ENCODE peak calls at places on chromosomes 1 and 21, in four cellular contexts. L is A549, V is HEK293T, P is GM12878. J is an unnamed sample.

GRCh38 chr1:1545946-1546737 is 5.7 kb upstream of the TMEM240 start:
- DNase-seq in V (no peak), L (no peak), P (no peak), J (peak; percentile 34)

GRCh38 chr1:21779613-21780521 is 3.1 kb downstream of the USP48 start:
- DNase-seq in V (no peak), L (no peak), P (peak; percentile 98), J (no peak)

GRCh38 chr1:216140650-216141547 is 282.3 kb downstream of the USH2A start:
- DNase-seq in P (no peak), V (no peak), L (no peak), J (peak; percentile 34)

GRCh38 chr1:212149566-212149965 is 114.0 kb downstream of the DTL start:
- DNase-seq in P (no peak), L (no peak), V (no peak), J (no peak)

GRCh38 chr1:64471724-64472276 is 1.9 kb downstream of the CACHD1 start:
- DNase-seq in V (peak; percentile 59), L (no peak), P (no peak), J (peak; percentile 33)

GRCh38 chr1:21898326-21899155 is 38.6 kb downstream of the HSPG2 start:
- DNase-seq in V (no peak), P (no peak), L (no peak), J (peak; percentile 39)

GRCh38 chr1:229373395-229373794 is 30.5 kb upstream of the CCSAP start:
- DNase-seq in P (no peak), V (no peak), L (no peak), J (no peak)

GRCh38 chr1:3359346-3360157 is 94.9 kb upstream of the ARHGEF16 start:
- DNase-seq in L (no peak), V (no peak), P (no peak), J (no peak)

GRCh38 chr1:6738987-6739386 is 37.4 kb upstream of the DNAJC11 start:
- DNase-seq in V (no peak), L (no peak), P (no peak), J (no peak)

GRCh38 chr1:59671953-59672305 is 142.8 kb upstream of the HOOK1 start:
- DNase-seq in V (no peak), L (no peak), P (no peak), J (no peak)

GRCh38 chr1:210222288-210223006 is 10.1 kb upstream of the SERTAD4 start:
- DNase-seq in P (no peak), L (no peak), V (peak; percentile 56), J (no peak)

GRCh38 chr1:156438278-156438987 is 62.1 kb downstream of the MEF2D start:
- DNase-seq in L (no peak), P (no peak), V (no peak), J (peak; percentile 58)

DNA sequence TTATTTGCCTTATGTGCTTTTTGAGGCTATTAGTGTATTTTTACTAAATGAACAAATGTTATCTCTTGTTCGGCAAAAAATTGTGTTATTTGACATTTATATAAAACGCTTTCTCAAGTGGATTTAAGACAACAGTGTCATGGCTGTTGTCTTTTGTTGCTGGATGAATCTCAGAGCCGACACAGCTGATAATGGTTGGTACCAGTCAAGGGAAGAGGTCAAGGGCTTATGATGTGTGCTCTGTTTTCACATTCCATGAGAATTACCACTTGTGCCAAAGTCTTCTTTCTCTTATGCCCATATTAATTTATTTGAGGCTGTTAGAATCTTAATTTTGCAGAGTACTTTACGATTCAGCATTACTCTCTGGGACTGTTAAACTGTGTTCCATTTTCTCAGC is 17.9 kb upstream of the CD101 start:
- DNase-seq in V (no peak), P (no peak), L (no peak), J (no peak)
- TF ChIP-seq BHLHE40 in V (no peak), P (no peak), L (no peak), J (no peak)

DNA sequence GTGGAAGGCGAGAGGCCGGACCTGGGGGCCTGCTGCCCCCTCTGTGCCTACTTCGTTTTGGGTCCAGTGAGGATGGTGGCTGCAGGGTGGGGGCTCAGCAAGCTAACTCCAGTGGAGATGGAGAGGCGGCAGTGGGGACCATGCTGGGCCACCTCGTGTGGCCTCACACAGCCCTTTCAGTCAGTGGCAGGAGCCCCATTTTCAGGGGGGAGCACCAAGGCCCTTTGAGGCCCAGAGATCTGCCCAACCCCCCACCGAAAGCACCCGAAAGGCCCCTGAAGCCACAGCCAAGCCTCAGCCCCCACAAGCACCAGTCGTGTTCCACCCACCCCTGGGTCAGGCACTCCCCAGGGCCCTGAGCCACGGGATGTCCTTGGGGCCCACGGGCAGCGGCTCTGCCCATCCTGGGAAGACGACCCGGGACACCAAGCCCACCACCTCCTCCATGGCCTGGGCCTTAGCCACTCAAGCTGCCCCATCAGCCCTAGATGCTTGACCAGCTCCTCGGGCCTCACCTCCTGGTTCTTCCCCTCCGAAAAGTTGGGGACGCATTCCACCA is 345 bp downstream of the FTCD start:
- DNase-seq in L (no peak), P (no peak), V (no peak), J (no peak)
- TF ChIP-seq BHLHE40 in L (no peak), P (no peak), V (no peak), J (no peak)

GRCh38 chr1:95953005-95953404 is 719.0 kb downstream of the RWDD3 start:
- DNase-seq in V (peak; percentile 22), L (no peak), P (no peak), J (peak; percentile 1)
- TF ChIP-seq BHLHE40 in V (no peak), L (no peak), P (no peak), J (no peak)

DNA sequence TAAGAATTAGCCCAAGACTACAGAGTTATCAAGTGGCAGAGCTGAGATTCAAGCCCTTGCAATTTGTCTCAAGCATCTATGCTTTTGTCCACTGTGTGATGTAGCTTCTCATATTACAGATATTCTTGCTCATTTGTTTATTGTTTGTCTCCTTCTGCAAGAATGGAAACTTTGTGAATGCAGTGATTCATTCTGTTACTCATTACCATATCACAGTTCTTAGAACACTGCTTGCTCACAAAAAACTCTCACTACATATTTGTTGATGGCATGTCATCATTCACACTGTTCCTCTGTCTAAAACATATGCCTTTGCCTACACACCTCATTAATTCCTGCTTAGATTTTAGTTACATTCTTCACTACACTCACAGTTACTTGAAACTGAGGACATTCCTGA is 1198.9 kb downstream of the PLA2G4A start:
- DNase-seq in P (peak; percentile 44), V (no peak), L (peak; percentile 25), J (peak; percentile 97)
- TF ChIP-seq BHLHE40 in P (no peak), V (no peak), L (no peak), J (peak; percentile 36)

GRCh38 chr21:31470896-31471694 is 127.0 kb upstream of the TIAM1 start:
- DNase-seq in P (no peak), L (no peak), V (no peak), J (no peak)
- TF ChIP-seq BHLHE40 in P (no peak), L (no peak), V (no peak), J (no peak)

GRCh38 chr1:72498393-72498792 is 216.1 kb upstream of the NEGR1 start:
- DNase-seq in P (no peak), L (no peak), V (no peak), J (no peak)
- TF ChIP-seq BHLHE40 in P (no peak), L (no peak), V (no peak), J (no peak)

DNA sequence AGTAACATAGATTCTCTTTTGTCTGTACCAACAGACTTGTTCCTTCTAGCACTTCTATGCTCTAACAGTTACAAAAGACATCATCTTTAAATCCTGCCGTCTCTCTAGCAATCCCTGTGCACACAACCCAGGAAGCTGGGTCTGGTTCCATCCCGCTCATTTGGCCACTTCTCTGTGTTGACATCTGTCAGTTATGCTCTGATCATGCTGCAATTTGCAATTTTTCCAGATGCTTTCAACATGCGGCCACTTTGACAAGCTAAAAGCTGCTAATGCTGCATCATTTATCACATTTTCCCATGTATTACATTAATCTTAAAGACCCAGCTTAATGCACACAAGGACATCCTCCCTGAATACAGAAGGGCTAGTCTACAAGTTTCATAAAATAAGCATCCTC is 19.2 kb upstream of the LRRC52 start:
- DNase-seq in P (no peak), V (no peak), L (no peak), J (no peak)
- TF ChIP-seq BHLHE40 in P (no peak), V (no peak), L (no peak), J (no peak)

GRCh38 chr1:19421365-19421764 is 64.0 kb downstream of the CAPZB start:
- DNase-seq in V (no peak), P (no peak), L (no peak), J (no peak)
- TF ChIP-seq BHLHE40 in V (no peak), P (no peak), L (no peak), J (no peak)

DNA sequence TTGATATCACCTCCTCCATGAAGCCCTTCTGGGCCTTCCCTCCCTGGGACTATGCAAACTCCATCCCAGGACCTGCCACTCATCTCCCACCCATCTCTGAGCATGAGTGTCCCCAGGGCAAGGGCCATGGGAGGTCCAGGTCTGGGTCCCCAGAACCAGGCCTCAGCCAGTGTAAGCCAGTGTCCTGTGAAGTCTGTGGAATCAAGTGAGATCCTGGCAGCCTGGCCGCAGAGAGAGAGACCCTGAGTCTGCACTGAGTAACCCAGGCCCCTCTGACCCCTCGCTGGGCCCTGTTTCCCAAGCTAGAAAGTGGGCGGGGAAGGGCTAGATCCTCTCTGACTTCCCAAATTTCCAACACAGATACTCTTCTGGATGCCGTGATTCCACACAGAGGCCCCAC is 132.7 kb downstream of the DMRTB1 start:
- DNase-seq in V (no peak), P (no peak), L (no peak), J (no peak)
- TF ChIP-seq BHLHE40 in V (no peak), P (no peak), L (no peak), J (no peak)